ENCODE peak calls at places on chromosomes 11 and 22, in eight cellular contexts. A, M, I, X, J, Q, E and H are unnamed samples.

GRCh38 chr11:8019671-8020597 is 32.8 kb downstream of the EIF3F start:
- DNase-seq in A (peak), M (peak), I (no peak), X (peak), J (no peak), Q (peak), E (peak), H (peak)

GRCh38 chr22:35892192-35892591 is 136.4 kb downstream of the RBFOX2 start:
- DNase-seq in A (peak), M (peak), I (no peak), X (no peak), J (no peak), Q (no peak), E (peak), H (peak)

GRCh38 chr11:30914143-30914762 is 328.1 kb upstream of the MPPED2 start:
- DNase-seq in A (peak), M (peak), I (no peak), X (no peak), J (peak), Q (peak), E (peak), H (peak)

GRCh38 chr11:47523491-47524199 is 29.3 kb downstream of the CELF1 start:
- DNase-seq in A (peak), M (peak), I (peak), X (no peak), J (no peak), Q (no peak), E (peak), H (peak)

GRCh38 chr22:45033136-45033535 is 23.3 kb upstream of the PHF21B start:
- DNase-seq in A (no peak), M (no peak), I (no peak), X (no peak), J (no peak), Q (no peak), E (no peak), H (no peak)

GRCh38 chr11:92915551-92915950 is 53.9 kb upstream of the MTNR1B start:
- DNase-seq in A (no peak), M (no peak), I (no peak), X (no peak), J (no peak), Q (no peak), E (no peak), H (no peak)

GRCh38 chr11:71329165-71329510 is 76.8 kb upstream of the SHANK2 start:
- DNase-seq in A (no peak), M (no peak), I (no peak), X (no peak), J (no peak), Q (no peak), E (no peak), H (no peak)

GRCh38 chr11:13336246-13336873 is 58.8 kb downstream of the BMAL1 start:
- DNase-seq in A (no peak), M (no peak), I (no peak), X (no peak), J (no peak), Q (no peak), E (peak), H (no peak)

GRCh38 chr11:8757047-8757446 is 74.5 kb downstream of the RPL27A start:
- DNase-seq in A (peak), M (peak), I (no peak), X (no peak), J (no peak), Q (no peak), E (peak), H (peak)

GRCh38 chr11:46237248-46238077 is 40.0 kb upstream of the CREB3L1 start:
- DNase-seq in A (peak), M (peak), I (peak), X (peak), J (no peak), Q (peak), E (peak), H (peak)

GRCh38 chr11:17558025-17558780 is 11.1 kb downstream of the OTOG start:
- DNase-seq in A (no peak), M (no peak), I (no peak), X (no peak), J (no peak), Q (no peak), E (no peak), H (no peak)

GRCh38 chr11:120339394-120339890 is 3.2 kb downstream of the ARHGEF12 start:
- DNase-seq in A (peak), M (peak), I (no peak), X (no peak), J (no peak), Q (no peak), E (peak), H (peak)

GRCh38 chr11:120718171-120718570 is 206.6 kb downstream of the GRIK4 start:
- DNase-seq in A (no peak), M (no peak), I (no peak), X (no peak), J (no peak), Q (no peak), E (no peak), H (no peak)

GRCh38 chr11:65871811-65872548 is 620 bp downstream of the EFEMP2 start:
- DNase-seq in A (peak), M (no peak), I (no peak), X (no peak), J (peak), Q (peak), E (no peak), H (peak)

GRCh38 chr11:76033699-76034098 is 172.6 kb downstream of the WNT11 start:
- DNase-seq in A (no peak), M (no peak), I (no peak), X (no peak), J (no peak), Q (no peak), E (no peak), H (no peak)

GRCh38 chr22:46286006-46286405 is 10.7 kb upstream of the GTSE1 start:
- DNase-seq in A (peak), M (no peak), I (no peak), X (no peak), J (no peak), Q (no peak), E (peak), H (no peak)

GRCh38 chr22:27416553-27417427 is 384.8 kb downstream of the MN1 start:
- DNase-seq in A (peak), M (peak), I (peak), X (no peak), J (no peak), Q (no peak), E (peak), H (peak)

GRCh38 chr11:10898003-10898762 is 40.3 kb upstream of the ZBED5 start:
- DNase-seq in A (no peak), M (no peak), I (no peak), X (no peak), J (no peak), Q (no peak), E (no peak), H (no peak)

GRCh38 chr22:37633082-37633692 is 6.3 kb upstream of the SH3BP1 start:
- DNase-seq in A (no peak), M (no peak), I (no peak), X (no peak), J (no peak), Q (no peak), E (no peak), H (no peak)

GRCh38 chr22:35663371-35663770 is 15.1 kb downstream of the APOL6 start:
- DNase-seq in A (peak), M (no peak), I (no peak), X (no peak), J (no peak), Q (no peak), E (no peak), H (no peak)

GRCh38 chr11:1460396-1460795 is 26.2 kb downstream of the MOB2 start:
- DNase-seq in A (peak), M (no peak), I (no peak), X (no peak), J (no peak), Q (no peak), E (peak), H (no peak)

GRCh38 chr11:91163619-91164451 is 941.0 kb upstream of the CHORDC1 start:
- DNase-seq in A (peak), M (peak), I (peak), X (no peak), J (no peak), Q (no peak), E (peak), H (peak)

GRCh38 chr11:1546536-1547466 is 25.3 kb downstream of the DUSP8 start:
- DNase-seq in A (peak), M (peak), I (no peak), X (no peak), J (peak), Q (peak), E (peak), H (peak)

GRCh38 chr22:25027959-25028840 is 75.7 kb downstream of the KIAA1671 start:
- DNase-seq in A (no peak), M (peak), I (no peak), X (no peak), J (peak), Q (peak), E (no peak), H (peak)

GRCh38 chr11:67504950-67505561 is at the start of gene PITPNM1:
- DNase-seq in A (peak), M (peak), I (no peak), X (peak), J (peak), Q (peak), E (peak), H (peak)